ENCODE peak calls at places on chromosomes 7 and 10, in six cellular contexts. O, S, N, A, E and W are unnamed samples. For H3K27me3 and H3K9me3, the result is how much of the 10 kb centered on the place peaks cover.

GRCh38 chr10:28497313-28498126 is 35.4 kb upstream of the WAC start:
- DNase-seq in O (no peak), E (no peak), N (no peak), A (no peak), S (no peak), W (no peak)

GRCh38 chr7:50284296-50284695 is 20.2 kb upstream of the IKZF1 start:
- DNase-seq in N (no peak), A (no peak), E (no peak), O (no peak), S (no peak), W (no peak)

GRCh38 chr7:98613601-98614425 is 3.3 kb upstream of the NPTX2 start:
- DNase-seq in A (peak), S (peak), E (no peak), O (no peak), N (no peak), W (no peak)

GRCh38 chr7:69109131-69109740 is 489.0 kb upstream of the AUTS2 start:
- DNase-seq in N (no peak), S (no peak), E (no peak), O (no peak), A (no peak), W (no peak)

GRCh38 chr7:16365177-16365576 is 56.2 kb downstream of the CRPPA start:
- DNase-seq in A (no peak), N (no peak), S (no peak), E (no peak), O (no peak), W (no peak)

GRCh38 chr7:143003393-143004051 is 23.4 kb downstream of the OR9A2 start:
- DNase-seq in S (peak), A (peak), O (peak), N (no peak), E (no peak), W (no peak)

GRCh38 chr10:4212111-4212635 is 427.2 kb upstream of the KLF6 start:
- DNase-seq in A (no peak), E (no peak), N (no peak), O (no peak), S (no peak), W (no peak)

GRCh38 chr7:42694894-42695553 is 216.8 kb downstream of the C7orf25 start:
- DNase-seq in N (no peak), A (peak), O (peak), E (no peak), S (no peak), W (no peak)

GRCh38 chr10:45558406-45558805 is 114.2 kb downstream of the ZFAND4 start:
- DNase-seq in S (no peak), E (no peak), N (no peak), O (no peak), A (no peak), W (no peak)

GRCh38 chr7:27616914-27617548 is 45.7 kb downstream of the HIBADH start:
- DNase-seq in N (no peak), S (no peak), O (no peak), E (no peak), A (no peak), W (no peak)

GRCh38 chr10:83078645-83079044 is 1060.7 kb upstream of the GHITM start:
- DNase-seq in S (no peak), A (no peak), N (no peak), O (no peak), E (no peak), W (no peak)
- H3K4me3 ChIP-seq in S (no peak), A (no peak), N (no peak), O (no peak), E (no peak), W (no peak)

GRCh38 chr7:155467846-155468821 is 10.2 kb downstream of the EN2 start:
- DNase-seq in O (no peak), S (no peak), A (no peak), N (no peak), E (no peak), W (peak)

GRCh38 chr7:155466142-155466813 is 8.3 kb downstream of the EN2 start:
- DNase-seq in A (no peak), O (no peak), E (no peak), S (no peak), N (no peak), W (no peak)

GRCh38 chr7:155464948-155465739 is 7.2 kb downstream of the EN2 start:
- DNase-seq in N (no peak), S (no peak), O (no peak), A (no peak), E (no peak), W (no peak)

GRCh38 chr7:155465761-155466141 is 7.8 kb downstream of the EN2 start:
- DNase-seq in A (no peak), N (no peak), S (no peak), E (no peak), O (no peak), W (no peak)

DNA sequence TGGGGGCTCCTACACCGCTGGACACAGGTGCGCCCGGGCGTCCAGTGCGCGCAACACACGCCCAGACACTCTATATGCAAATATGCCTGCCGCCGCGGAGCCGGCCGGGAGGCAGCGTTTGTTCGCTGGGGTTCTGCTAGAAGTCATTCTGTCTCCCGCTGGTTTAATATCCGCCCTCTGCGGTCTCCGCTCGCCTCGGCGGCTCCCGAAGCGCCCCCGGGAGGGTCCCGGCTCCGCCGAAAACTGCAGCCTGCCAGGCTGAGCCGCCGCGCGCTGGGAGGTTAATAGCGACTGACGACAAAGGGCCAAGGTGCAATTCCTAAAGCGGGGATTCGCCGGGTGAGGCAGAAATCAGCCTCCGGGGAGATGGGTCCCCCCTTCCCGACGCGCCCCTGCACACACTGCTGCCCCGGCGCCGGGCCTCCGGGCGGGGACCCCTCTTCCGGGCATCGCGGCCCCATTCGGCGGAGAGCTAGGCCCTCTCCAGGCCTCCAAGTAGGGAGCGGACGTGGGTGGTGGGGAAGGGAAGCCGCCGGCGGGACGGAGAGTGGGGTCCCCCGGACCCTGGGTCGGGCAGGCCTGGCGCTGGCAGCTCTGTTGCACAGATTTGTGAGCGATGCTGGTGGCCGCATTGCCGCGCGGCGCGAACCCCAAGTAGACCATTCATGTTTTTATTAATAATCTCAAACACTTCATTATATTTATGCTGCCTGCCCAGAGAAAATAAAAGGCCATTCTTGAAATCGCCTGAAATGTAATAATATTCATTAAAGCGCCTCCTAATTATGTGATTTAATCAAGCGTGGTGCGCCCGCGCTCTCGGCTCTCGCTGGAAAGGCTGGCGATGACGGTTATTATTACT is 9.1 kb downstream of the EN2 start:
- DNase-seq in S (peak), E (no peak), N (no peak), A (no peak), O (no peak), W (no peak)
- H3K27me3 ChIP-seq in S (half or more), E (half or more), N (under half), A (half or more), O (under half), W (under half)

GRCh38 chr10:38072552-38072951 is 21.6 kb upstream of the ZNF37A start:
- DNase-seq in S (no peak), A (no peak), O (no peak), N (no peak), E (no peak), W (no peak)
- H3K9me3 ChIP-seq in S (under half), A (under half), O (under half), N (under half), E (under half), W (under half)

DNA sequence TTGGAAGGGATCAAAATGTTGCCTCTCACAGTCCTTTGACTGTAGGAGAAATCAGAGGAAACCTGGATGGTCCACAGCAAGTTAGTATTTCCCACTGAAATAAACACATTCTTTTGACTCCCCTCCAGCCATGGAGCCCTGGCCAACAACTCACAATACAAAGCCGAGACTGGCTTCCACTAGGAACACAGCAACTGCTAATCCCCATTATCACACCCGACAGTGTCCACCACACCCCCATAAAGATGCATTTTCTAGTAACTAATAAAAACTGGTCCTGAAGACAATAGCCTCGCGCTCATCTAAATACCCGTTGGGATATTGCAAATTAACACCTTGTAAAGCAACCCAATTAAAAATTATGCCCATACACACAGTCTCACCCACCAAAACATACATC is 768 bp upstream of the MACROH2A2 start:
- DNase-seq in A (no peak), N (no peak), S (no peak), O (no peak), E (no peak), W (no peak)
- H3K4me3 ChIP-seq in A (peak), N (peak), S (peak), O (no peak), E (no peak), W (peak)

DNA sequence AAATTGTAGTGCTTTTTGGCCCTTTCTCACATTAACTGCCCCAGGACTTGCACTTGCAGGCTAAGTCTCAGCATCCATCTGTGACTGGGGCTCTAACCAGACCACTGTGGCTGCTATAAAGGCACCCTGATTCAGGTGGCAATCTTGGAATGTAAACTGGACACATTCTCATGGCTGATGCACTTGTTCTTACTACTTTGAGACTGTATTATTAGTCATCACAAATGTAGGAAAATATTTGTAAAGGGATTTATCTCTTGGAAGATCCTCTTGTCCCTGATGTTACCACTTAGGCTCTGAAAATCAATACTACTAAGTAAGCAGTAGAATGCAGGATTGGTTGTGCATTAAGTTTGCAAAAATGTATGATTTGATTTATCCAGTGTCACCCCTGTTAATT is 25.0 kb downstream of the PDE1C start:
- DNase-seq in N (no peak), S (no peak), E (no peak), O (no peak), A (no peak), W (no peak)
- H3K27me3 ChIP-seq in N (under half), S (under half), E (under half), O (under half), A (under half), W (under half)